ENCODE peak calls at places on chromosomes 7 and 10, in six cellular contexts. S, F, E, X, O and I are unnamed samples.

GRCh38 chr7:129610709-129611245 is 743 bp upstream of the NRF1 start:
- DNase-seq in S (no peak), F (no peak), E (no peak), X (no peak), O (no peak), I (no peak)

GRCh38 chr7:69597278-69598076 is 798 bp upstream of the AUTS2 start:
- DNase-seq in S (peak), F (peak), E (no peak), X (no peak), O (no peak), I (peak)

GRCh38 chr10:70441877-70442205 is 360 bp upstream of the NODAL start:
- DNase-seq in S (no peak), F (no peak), E (no peak), X (no peak), O (no peak), I (no peak)

GRCh38 chr7:28190077-28190476 is 9.5 kb upstream of the JAZF1 start:
- DNase-seq in S (no peak), F (no peak), E (no peak), X (no peak), O (no peak), I (no peak)

GRCh38 chr7:130361681-130362080 is 17.1 kb downstream of the CPA5 start:
- DNase-seq in S (no peak), F (peak), E (no peak), X (no peak), O (no peak), I (no peak)

GRCh38 chr7:7226407-7226806 is 44.1 kb downstream of the C1GALT1 start:
- DNase-seq in S (no peak), F (no peak), E (no peak), X (no peak), O (no peak), I (no peak)

GRCh38 chr7:5284304-5285281 is 1.9 kb downstream of the SLC29A4 start:
- DNase-seq in S (peak), F (no peak), E (peak), X (peak), O (no peak), I (peak)

GRCh38 chr10:43231523-43232078 is 35.3 kb downstream of the RASGEF1A start:
- DNase-seq in S (no peak), F (peak), E (no peak), X (peak), O (no peak), I (peak)

GRCh38 chr10:119235381-119235780 is 28.0 kb downstream of the GRK5 start:
- DNase-seq in S (no peak), F (no peak), E (no peak), X (no peak), O (peak), I (no peak)

GRCh38 chr10:123309740-123310139 is 155.5 kb downstream of the BUB3 start:
- DNase-seq in S (no peak), F (no peak), E (no peak), X (no peak), O (no peak), I (peak)

GRCh38 chr7:6730343-6730633 is 23.5 kb upstream of the ZNF12 start:
- DNase-seq in S (peak), F (no peak), E (peak), X (no peak), O (peak), I (peak)

GRCh38 chr7:156224441-156225225 is 412.4 kb upstream of the SHH start:
- DNase-seq in S (no peak), F (no peak), E (no peak), X (no peak), O (no peak), I (no peak)

GRCh38 chr7:42189535-42189934 is 47.5 kb downstream of the GLI3 start:
- DNase-seq in S (no peak), F (no peak), E (no peak), X (no peak), O (no peak), I (no peak)

GRCh38 chr7:48085942-48086341 is 3.1 kb upstream of the UPP1 start:
- DNase-seq in S (no peak), F (no peak), E (no peak), X (no peak), O (no peak), I (no peak)

GRCh38 chr7:12436896-12437535 is 33.4 kb upstream of the VWDE start:
- DNase-seq in S (no peak), F (no peak), E (no peak), X (no peak), O (no peak), I (no peak)

GRCh38 chr7:115023219-115023618 is 101.3 kb downstream of the MDFIC start:
- DNase-seq in S (no peak), F (no peak), E (no peak), X (no peak), O (no peak), I (no peak)

GRCh38 chr10:69839696-69840345 is 38.1 kb downstream of the COL13A1 start:
- DNase-seq in S (no peak), F (no peak), E (no peak), X (no peak), O (no peak), I (no peak)

GRCh38 chr10:120685136-120685535 is 166.0 kb upstream of the WDR11 start:
- DNase-seq in S (no peak), F (no peak), E (no peak), X (no peak), O (no peak), I (no peak)

GRCh38 chr10:5873515-5873995 is 16.1 kb downstream of the ANKRD16 start:
- DNase-seq in S (peak), F (peak), E (peak), X (peak), O (peak), I (no peak)

GRCh38 chr7:102834999-102835398 is 77.8 kb upstream of the LRRC17 start:
- DNase-seq in S (peak), F (no peak), E (peak), X (no peak), O (no peak), I (no peak)

GRCh38 chr10:29141761-29142160 is 147.1 kb upstream of the LYZL1 start:
- DNase-seq in S (no peak), F (no peak), E (no peak), X (no peak), O (no peak), I (no peak)

DNA sequence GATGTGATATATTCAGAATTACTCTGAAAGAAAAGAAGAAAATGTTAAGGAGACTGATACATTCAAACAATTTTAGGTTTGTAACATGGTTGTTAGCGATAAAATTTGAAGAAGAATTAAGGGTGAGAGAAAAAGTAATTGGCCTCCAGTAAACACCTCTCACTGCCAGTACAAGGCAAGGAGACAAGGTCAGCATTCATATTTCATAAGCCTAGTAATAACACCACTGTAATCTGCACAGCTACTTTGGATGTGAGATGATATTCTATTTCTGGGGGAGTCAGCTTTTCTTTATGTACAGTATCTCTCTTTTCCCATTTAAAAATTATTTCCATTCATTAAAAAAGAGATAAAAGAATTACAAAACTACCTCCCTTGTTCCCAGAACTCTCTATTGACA is 621.1 kb downstream of the NRG3 start:
- DNase-seq in S (no peak), F (no peak), E (no peak), X (no peak), O (no peak), I (no peak)
- TF ChIP-seq EP300 in S (no peak), F (no peak), E (no peak), X (no peak), O (no peak), I (no peak)

GRCh38 chr7:110987130-110987693 is 103.7 kb upstream of the LRRN3 start:
- DNase-seq in S (no peak), F (no peak), E (no peak), X (no peak), O (no peak), I (no peak)
- TF ChIP-seq EP300 in S (no peak), F (no peak), E (no peak), X (no peak), O (no peak), I (no peak)

GRCh38 chr7:98755138-98755898 is 114.5 kb downstream of the TMEM130 start:
- DNase-seq in S (no peak), F (no peak), E (no peak), X (no peak), O (no peak), I (no peak)

GRCh38 chr7:98748090-98748489 is 121.7 kb downstream of the TMEM130 start:
- DNase-seq in S (no peak), F (no peak), E (no peak), X (no peak), O (no peak), I (no peak)

GRCh38 chr7:98753176-98753575 is 116.6 kb downstream of the TMEM130 start:
- DNase-seq in S (no peak), F (no peak), E (no peak), X (no peak), O (no peak), I (no peak)

GRCh38 chr7:98758157-98758556 is 111.7 kb downstream of the TMEM130 start:
- DNase-seq in S (no peak), F (no peak), E (no peak), X (no peak), O (no peak), I (no peak)

DNA sequence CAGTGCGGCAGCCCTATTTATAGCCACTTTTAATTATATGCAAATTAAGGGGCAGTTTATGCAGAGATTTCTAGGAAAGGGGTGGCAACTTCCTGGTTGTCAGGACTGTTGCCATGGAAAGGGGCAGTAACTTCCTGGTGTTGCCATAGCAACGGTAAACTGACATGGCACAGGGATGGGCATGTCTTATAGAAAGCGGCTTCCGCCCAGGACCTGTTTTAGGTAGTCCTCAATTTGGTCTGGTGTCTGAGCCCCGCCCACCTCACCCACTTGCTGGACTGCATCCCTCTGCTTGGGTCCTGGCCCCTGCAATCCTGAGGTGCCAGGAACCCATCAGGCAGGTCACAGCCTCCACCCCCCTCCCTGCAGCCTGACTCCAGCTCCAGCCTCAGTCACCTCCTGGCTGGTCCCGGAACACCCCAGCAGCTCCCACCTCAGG is 115.8 kb downstream of the TMEM130 start:
- DNase-seq in S (no peak), F (no peak), E (no peak), X (no peak), O (no peak), I (no peak)
- TF ChIP-seq EP300 in S (no peak), F (no peak), E (no peak), X (no peak), O (no peak), I (no peak)

GRCh38 chr7:36295090-36295489 is 94.6 kb upstream of the ANLN start:
- DNase-seq in S (no peak), F (no peak), E (no peak), X (no peak), O (no peak), I (no peak)

GRCh38 chr7:36288501-36288900 is 101.2 kb upstream of the ANLN start:
- DNase-seq in S (no peak), F (no peak), E (no peak), X (no peak), O (no peak), I (no peak)

GRCh38 chr7:36289833-36290661 is 99.6 kb upstream of the ANLN start:
- DNase-seq in S (peak), F (no peak), E (peak), X (peak), O (no peak), I (no peak)

GRCh38 chr7:36287371-36288241 is 102.1 kb upstream of the ANLN start:
- DNase-seq in S (no peak), F (no peak), E (peak), X (no peak), O (no peak), I (no peak)

GRCh38 chr7:36291387-36292316 is 98.0 kb upstream of the ANLN start:
- DNase-seq in S (peak), F (peak), E (peak), X (peak), O (peak), I (no peak)
- TF ChIP-seq EP300 in S (no peak), F (no peak), E (peak), X (no peak), O (no peak), I (no peak)